ENCODE peak calls at places on chromosomes 7 and 10, in seven cellular contexts. P, A, K, O, F, D and T are unnamed samples.

GRCh38 chr7:134613623-134614347 is 32.9 kb upstream of the BPGM start:
- DNase-seq in P (no peak), K (no peak), D (no peak), F (no peak), O (peak; percentile 73), A (no peak), T (peak; percentile 99)

GRCh38 chr7:86846494-86847190 is 202.9 kb downstream of the GRM3 start:
- DNase-seq in P (peak; percentile 46), O (no peak), K (no peak), F (no peak), A (no peak), D (no peak), T (no peak)

GRCh38 chr7:22351878-22352277 is 5.1 kb downstream of the RAPGEF5 start:
- DNase-seq in K (no peak), F (no peak), A (no peak), O (no peak), P (no peak), D (no peak), T (no peak)

GRCh38 chr10:1057106-1057657 is 997 bp downstream of the WDR37 start:
- DNase-seq in K (no peak), D (no peak), F (no peak), A (no peak), O (peak; percentile 50), P (no peak), T (peak; percentile 49)

GRCh38 chr7:22651036-22651435 is 76.0 kb upstream of the IL6 start:
- DNase-seq in K (no peak), D (no peak), F (no peak), O (no peak), P (no peak), A (no peak), T (no peak)

GRCh38 chr10:97451605-97452004 is 5.6 kb downstream of the ZDHHC16 start:
- DNase-seq in K (no peak), D (no peak), P (no peak), O (no peak), A (no peak), F (no peak), T (no peak)

GRCh38 chr10:2936816-2937215 is 130.5 kb upstream of the PFKP start:
- DNase-seq in F (no peak), K (no peak), A (no peak), D (no peak), O (no peak), P (no peak), T (no peak)

GRCh38 chr7:44796034-44796503 is 412 bp upstream of the PPIA start:
- DNase-seq in D (no peak), P (peak; percentile 87), K (no peak), A (no peak), O (peak; percentile 66), F (peak; percentile 79), T (no peak)